ENCODE peak calls at places on chromosomes 3 and 15, in four cellular contexts. T is spleen, R is breast epithelium, X is IMR-90. Y is an unnamed sample.

GRCh38 chr3:155598671-155599070 is 146.2 kb downstream of the PLCH1 start:
- DNase-seq in T (no peak), R (no peak), X (no peak), Y (no peak)

GRCh38 chr15:31338879-31339557 is 12.4 kb downstream of the KLF13 start:
- DNase-seq in T (peak; percentile 83), R (peak; percentile 90), X (peak; percentile 79), Y (no peak)

GRCh38 chr3:25820372-25820771 is 30.5 kb downstream of the OXSM start:
- DNase-seq in T (no peak), R (no peak), X (peak; percentile 99), Y (no peak)

GRCh38 chr15:68230157-68231100 is 901 bp upstream of the CLN6 start:
- DNase-seq in T (no peak), R (no peak), X (peak; percentile 10), Y (peak; percentile 69)

GRCh38 chr3:126646662-126647061 is 8.3 kb downstream of the TXNRD3 start:
- DNase-seq in T (no peak), R (no peak), X (peak; percentile 56), Y (no peak)

GRCh38 chr3:72969766-72970165 is 26.8 kb upstream of the PPP4R2 start:
- DNase-seq in T (no peak), R (no peak), X (peak; percentile 55), Y (no peak)

GRCh38 chr3:54954516-54954915 is 26.7 kb upstream of the LRTM1 start:
- DNase-seq in T (no peak), R (no peak), X (no peak), Y (no peak)

GRCh38 chr3:1326546-1326945 is 233.7 kb downstream of the CNTN6 start:
- DNase-seq in T (no peak), R (no peak), X (no peak), Y (no peak)

GRCh38 chr15:88518903-88519302 is 27.6 kb downstream of the DET1 start:
- DNase-seq in T (no peak), R (no peak), X (no peak), Y (no peak)

GRCh38 chr3:112333386-112334334 is 704 bp downstream of the CD200 start:
- DNase-seq in T (peak; percentile 76), R (no peak), X (no peak), Y (no peak)

GRCh38 chr3:135329479-135329878 is 534.4 kb downstream of the EPHB1 start:
- DNase-seq in T (peak; percentile 81), R (no peak), X (no peak), Y (no peak)

GRCh38 chr15:54089776-54090175 is 111.5 kb downstream of the UNC13C start:
- DNase-seq in T (no peak), R (no peak), X (no peak), Y (no peak)

GRCh38 chr3:18207232-18207631 is 217.9 kb downstream of the SATB1 start:
- DNase-seq in T (no peak), R (no peak), X (no peak), Y (no peak)

GRCh38 chr3:46690798-46691197 is 2.7 kb downstream of the ALS2CL start:
- DNase-seq in T (peak; percentile 82), R (no peak), X (no peak), Y (no peak)

GRCh38 chr3:177431525-177432255 is 234.4 kb upstream of the TBL1XR1 start:
- DNase-seq in T (no peak), R (no peak), X (no peak), Y (no peak)

GRCh38 chr15:35309886-35310285 is 224.8 kb upstream of the NANOGP8 start:
- DNase-seq in T (no peak), R (no peak), X (peak; percentile 44), Y (no peak)

GRCh38 chr15:35306361-35306981 is 221.4 kb upstream of the NANOGP8 start:
- DNase-seq in T (no peak), R (no peak), X (peak; percentile 76), Y (no peak)

GRCh38 chr15:35307026-35307425 is 221.9 kb upstream of the NANOGP8 start:
- DNase-seq in T (no peak), R (no peak), X (no peak), Y (no peak)

GRCh38 chr15:35307676-35308075 is 222.6 kb upstream of the NANOGP8 start:
- DNase-seq in T (no peak), R (no peak), X (no peak), Y (no peak)

GRCh38 chr15:35308802-35309201 is 223.7 kb upstream of the NANOGP8 start:
- DNase-seq in T (no peak), R (no peak), X (peak; percentile 98), Y (no peak)
- TF ChIP-seq POLR2A in T (no peak), R (no peak), X (no peak), Y (no peak)

GRCh38 chr15:50872832-50873231 is 35.7 kb upstream of the AP4E1 start:
- DNase-seq in T (no peak), R (no peak), X (no peak), Y (no peak)

GRCh38 chr15:50873935-50874353 is 34.5 kb upstream of the AP4E1 start:
- DNase-seq in T (no peak), R (no peak), X (no peak), Y (no peak)

GRCh38 chr15:50879016-50879415 is 29.5 kb upstream of the AP4E1 start:
- DNase-seq in T (no peak), R (no peak), X (no peak), Y (no peak)

GRCh38 chr15:50876989-50877360 is 31.5 kb upstream of the AP4E1 start:
- DNase-seq in T (no peak), R (peak; percentile 78), X (peak; percentile 93), Y (peak; percentile 80)

GRCh38 chr15:50876260-50876988 is 32.1 kb upstream of the AP4E1 start:
- DNase-seq in T (no peak), R (no peak), X (no peak), Y (no peak)
- H3K27ac ChIP-seq in T (no peak overlapping the region), R (peak overlapping the region; percentile 56), X (no peak overlapping the region), Y (no peak overlapping the region)

GRCh38 chr3:154152741-154153140 is 31.6 kb downstream of the ARHGEF26 start:
- DNase-seq in T (no peak), R (no peak), X (peak; percentile 25), Y (no peak)

GRCh38 chr3:154144825-154145465 is 23.8 kb downstream of the ARHGEF26 start:
- DNase-seq in T (no peak), R (no peak), X (peak; percentile 51), Y (no peak)

GRCh38 chr3:154148541-154148940 is 27.4 kb downstream of the ARHGEF26 start:
- DNase-seq in T (no peak), R (no peak), X (no peak), Y (no peak)

GRCh38 chr3:154151969-154152368 is 30.8 kb downstream of the ARHGEF26 start:
- DNase-seq in T (no peak), R (no peak), X (peak; percentile 83), Y (no peak)

GRCh38 chr3:154149286-154149685 is 28.1 kb downstream of the ARHGEF26 start:
- DNase-seq in T (no peak), R (no peak), X (no peak), Y (no peak)
- TF ChIP-seq POLR2A in T (no peak), R (no peak), X (no peak), Y (no peak)

GRCh38 chr3:34008191-34008590 is 209.8 kb downstream of the PDCD6IP start:
- DNase-seq in T (no peak), R (no peak), X (peak; percentile 55), Y (no peak)

GRCh38 chr3:34009480-34009844 is 211.0 kb downstream of the PDCD6IP start:
- DNase-seq in T (no peak), R (no peak), X (peak; percentile 47), Y (no peak)

GRCh38 chr3:34005886-34006285 is 207.5 kb downstream of the PDCD6IP start:
- DNase-seq in T (no peak), R (no peak), X (peak; percentile 89), Y (no peak)

GRCh38 chr3:34011171-34012101 is 213.0 kb downstream of the PDCD6IP start:
- DNase-seq in T (no peak), R (no peak), X (peak; percentile 63), Y (no peak)

GRCh38 chr3:34008836-34009479 is 210.5 kb downstream of the PDCD6IP start:
- DNase-seq in T (no peak), R (no peak), X (no peak), Y (no peak)
- H3K27ac ChIP-seq in T (no peak overlapping the region), R (no peak overlapping the region), X (no peak overlapping the region), Y (no peak overlapping the region)

GRCh38 chr3:149377408-149378111 is at the start of gene TM4SF1:
- DNase-seq in T (no peak), R (peak; percentile 86), X (peak; percentile 97), Y (no peak)
- TF ChIP-seq POLR2A in T (peak; percentile 93), R (peak; percentile 80), X (peak; percentile 99), Y (no peak)

DNA sequence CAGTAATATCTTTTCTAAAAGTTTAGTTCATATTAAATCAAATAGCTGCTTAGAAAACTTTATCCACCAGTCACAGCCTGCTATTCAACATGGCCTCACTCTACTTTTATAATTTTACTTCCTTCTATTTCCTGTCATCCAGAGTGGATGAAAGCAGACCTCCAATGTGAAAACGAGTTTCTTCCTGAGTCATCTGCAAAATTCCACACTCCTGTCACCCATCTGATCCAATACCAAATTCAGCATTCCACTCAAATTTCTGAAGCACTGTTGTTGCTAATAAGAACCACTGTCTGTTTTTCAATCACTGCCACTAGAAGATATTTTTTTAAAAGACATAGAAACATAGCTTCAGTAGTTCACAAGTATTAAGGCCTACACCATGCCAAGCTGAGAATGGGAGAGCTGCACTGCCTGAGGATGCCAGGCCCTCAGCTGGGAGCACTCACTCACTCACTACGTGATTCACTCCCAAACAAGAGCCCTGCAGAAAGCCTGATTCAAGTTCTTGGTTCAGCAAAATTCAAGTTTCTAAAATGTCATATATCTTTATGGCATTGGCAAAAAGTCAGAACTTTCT is 83.0 kb downstream of the FSIP1 start:
- DNase-seq in T (no peak), R (no peak), X (no peak), Y (no peak)
- H3K27ac ChIP-seq in T (no peak overlapping the region), R (no peak overlapping the region), X (no peak overlapping the region), Y (peak overlapping the region; percentile 34)

DNA sequence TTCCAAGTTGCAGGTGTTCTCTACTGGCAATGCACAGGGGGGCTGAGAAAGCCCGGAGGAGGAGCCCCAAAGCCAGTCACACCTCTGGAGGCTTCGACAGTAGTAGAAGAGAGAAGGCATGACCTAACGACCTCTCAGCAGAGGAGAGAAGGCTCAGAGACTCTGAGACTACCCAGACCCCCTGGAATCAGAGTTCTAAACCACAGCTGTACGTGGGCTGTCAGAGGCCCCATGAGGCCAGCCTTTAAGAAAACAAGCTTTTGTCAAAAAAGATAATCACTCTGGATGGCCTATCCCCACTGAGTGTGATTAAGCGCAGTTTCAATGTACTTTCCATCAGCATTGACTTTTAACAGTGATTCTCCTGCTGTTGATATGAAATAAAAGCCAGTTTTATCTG is 330.3 kb downstream of the CLSTN2 start:
- DNase-seq in T (no peak), R (no peak), X (no peak), Y (no peak)
- TF ChIP-seq POLR2A in T (no peak), R (no peak), X (no peak), Y (no peak)

GRCh38 chr3:99923873-99924272 is 106.2 kb downstream of the CMSS1 start:
- DNase-seq in T (no peak), R (no peak), X (no peak), Y (no peak)
- H3K27ac ChIP-seq in T (no peak overlapping the region), R (no peak overlapping the region), X (no peak overlapping the region), Y (no peak overlapping the region)